ENCODE peak calls at places on chromosomes 4 and X, in nine cellular contexts. X, S, T, B, V, K, N, M and E are unnamed samples.

GRCh38 chrX:131703646-131704045 is 159.8 kb downstream of the OR13H1 start:
- DNase-seq in M (no peak), V (no peak), T (no peak), S (no peak), K (no peak), N (no peak), B (no peak), X (no peak), E (no peak)

GRCh38 chr4:136680271-136680670 is 852.0 kb downstream of the PCDH18 start:
- DNase-seq in B (no peak), T (no peak), V (no peak), K (no peak), S (no peak), N (no peak), M (no peak), X (peak; percentile 45), E (no peak)

GRCh38 chrX:46325312-46325877 is 219.8 kb downstream of the ZNF674 start:
- DNase-seq in T (no peak), N (no peak), V (peak; percentile 1), K (peak; percentile 69), B (peak; percentile 11), X (peak; percentile 84), M (no peak), S (no peak), E (no peak)

GRCh38 chr4:49063670-49064069 is 77.6 kb downstream of the CWH43 start:
- DNase-seq in S (no peak), T (no peak), K (no peak), B (no peak), X (peak; percentile 2), V (no peak), N (no peak), M (no peak), E (no peak)

GRCh38 chr4:59060002-59060846 is 1950.0 kb upstream of the IGFBP7 start:
- DNase-seq in V (no peak), B (no peak), K (no peak), N (no peak), S (no peak), X (no peak), M (no peak), T (no peak), E (no peak)

GRCh38 chr4:156778606-156779005 is 193.0 kb downstream of the PDGFC start:
- DNase-seq in K (no peak), V (peak; percentile 71), N (no peak), X (peak; percentile 68), T (no peak), B (no peak), S (no peak), M (no peak), E (no peak)

GRCh38 chr4:87974856-87975462 is 555 bp upstream of the SPP1 start:
- DNase-seq in M (no peak), B (no peak), X (no peak), S (no peak), T (no peak), V (no peak), N (no peak), K (no peak), E (no peak)

GRCh38 chr4:112881842-112882241 is 167.6 kb upstream of the ANK2 start:
- DNase-seq in V (no peak), T (no peak), M (no peak), B (no peak), S (no peak), X (no peak), N (no peak), K (no peak), E (no peak)

GRCh38 chr4:26821677-26822503 is 38.8 kb upstream of the STIM2 start:
- DNase-seq in T (no peak), V (no peak), S (no peak), B (no peak), N (no peak), K (peak; percentile 35), X (no peak), M (no peak), E (no peak)

GRCh38 chr4:112552668-112553067 is 36.7 kb upstream of the NEUROG2 start:
- DNase-seq in N (no peak), B (no peak), V (peak; percentile 33), S (no peak), K (no peak), M (no peak), X (peak; percentile 85), T (no peak), E (no peak)

GRCh38 chr4:153403761-153404160 is 59.3 kb downstream of the MND1 start:
- DNase-seq in B (no peak), K (no peak), S (no peak), T (no peak), V (no peak), X (no peak), N (no peak), M (no peak), E (no peak)

GRCh38 chrX:136639506-136640176 is 8.3 kb upstream of the CD40LG start:
- DNase-seq in N (no peak), V (no peak), S (no peak), T (no peak), X (peak; percentile 19), B (no peak), M (no peak), K (no peak), E (no peak)